ENCODE peak calls at places on chromosomes 13 and 19, in five cellular contexts. F is tibial nerve, Z is stomach, O is osteocyte, B is GM13976. E is an unnamed sample.

GRCh38 chr13:41955605-41956004 is 5.3 kb downstream of the VWA8 start:
- DNase-seq in F (no peak), Z (no peak), O (no peak), B (no peak), E (no peak)

GRCh38 chr19:50547385-50548190 is 20.6 kb downstream of the LRRC4B start:
- DNase-seq in F (no peak), Z (no peak), O (no peak), B (no peak), E (no peak)

GRCh38 chr19:18613589-18614234 is 1.0 kb downstream of the TMEM59L start:
- DNase-seq in F (no peak), Z (no peak), O (no peak), B (no peak), E (no peak)

GRCh38 chr13:23506071-23506820 is 64.0 kb upstream of the TNFRSF19 start:
- DNase-seq in F (no peak), Z (no peak), O (no peak), B (no peak), E (no peak)

GRCh38 chr19:3760871-3761361 is 576 bp downstream of the APBA3 start:
- DNase-seq in F (no peak), Z (no peak), O (no peak), B (no peak), E (no peak)

GRCh38 chr13:38661276-38661675 is 25.6 kb upstream of the FREM2 start:
- DNase-seq in F (no peak), Z (no peak), O (no peak), B (no peak), E (no peak)

GRCh38 chr13:78589206-78589605 is 14.1 kb downstream of the POU4F1 start:
- DNase-seq in F (no peak), Z (no peak), O (no peak), B (peak; percentile 53), E (peak; percentile 44)

GRCh38 chr19:4939466-4939865 is 29.4 kb upstream of the KDM4B start:
- DNase-seq in F (no peak), Z (peak; percentile 58), O (no peak), B (no peak), E (no peak)

GRCh38 chr13:30713133-30713532 is 22.2 kb upstream of the ALOX5AP start:
- DNase-seq in F (no peak), Z (no peak), O (no peak), B (no peak), E (no peak)

GRCh38 chr13:106471957-106472543 is 63.4 kb downstream of the EFNB2 start:
- DNase-seq in F (no peak), Z (peak; percentile 68), O (no peak), B (no peak), E (no peak)

GRCh38 chr19:39474139-39474620 is 6.5 kb upstream of the TIMM50 start:
- DNase-seq in F (no peak), Z (peak; percentile 52), O (peak; percentile 89), B (peak; percentile 79), E (peak; percentile 78)

GRCh38 chr13:95298169-95298940 is 2.9 kb downstream of the ABCC4 start:
- DNase-seq in F (no peak), Z (no peak), O (no peak), B (no peak), E (no peak)

GRCh38 chr19:16078759-16079707 is 2.7 kb downstream of the TPM4 start:
- DNase-seq in F (peak; percentile 69), Z (peak; percentile 70), O (no peak), B (peak; percentile 76), E (peak; percentile 82)

GRCh38 chr19:20388826-20389225 is 176.8 kb downstream of the ZNF737 start:
- DNase-seq in F (no peak), Z (no peak), O (no peak), B (no peak), E (no peak)

GRCh38 chr19:38617764-38618589 is at the start of gene MAP4K1:
- DNase-seq in F (no peak), Z (peak; percentile 53), O (no peak), B (peak; percentile 88), E (peak; percentile 85)

GRCh38 chr13:113959198-113959597 is 14.7 kb downstream of the C13orf46 start:
- DNase-seq in F (no peak), Z (peak; percentile 66), O (no peak), B (no peak), E (no peak)

GRCh38 chr13:20161275-20161950 is 561 bp upstream of the GJA3 start:
- DNase-seq in F (no peak), Z (no peak), O (no peak), B (peak; percentile 63), E (peak; percentile 59)

GRCh38 chr19:1486720-1487575 is 3.2 kb downstream of the PCSK4 start:
- DNase-seq in F (no peak), Z (no peak), O (peak; percentile 84), B (no peak), E (no peak)

GRCh38 chr13:111317571-111318360 is 2.7 kb upstream of the TEX29 start:
- DNase-seq in F (no peak), Z (no peak), O (no peak), B (no peak), E (no peak)

GRCh38 chr13:82147526-82147925 is 1734.7 kb downstream of the SLITRK1 start:
- DNase-seq in F (no peak), Z (no peak), O (no peak), B (no peak), E (no peak)

GRCh38 chr13:33717775-33718174 is 100.2 kb upstream of the RFC3 start:
- DNase-seq in F (no peak), Z (no peak), O (no peak), B (no peak), E (no peak)

GRCh38 chr19:1505991-1506881 is 6.6 kb downstream of the ADAMTSL5 start:
- DNase-seq in F (no peak), Z (no peak), O (peak; percentile 80), B (no peak), E (no peak)

GRCh38 chr13:25980255-25980654 is 71.6 kb downstream of the SHISA2 start:
- DNase-seq in F (no peak), Z (no peak), O (no peak), B (no peak), E (no peak)

GRCh38 chr13:87680298-87680697 is 9.1 kb downstream of the SLITRK5 start:
- DNase-seq in F (no peak), Z (no peak), O (no peak), B (no peak), E (no peak)
- TF ChIP-seq CTCF in F (no peak), Z (no peak), O (peak; percentile 37), B (no peak), E (peak; percentile 23)

DNA sequence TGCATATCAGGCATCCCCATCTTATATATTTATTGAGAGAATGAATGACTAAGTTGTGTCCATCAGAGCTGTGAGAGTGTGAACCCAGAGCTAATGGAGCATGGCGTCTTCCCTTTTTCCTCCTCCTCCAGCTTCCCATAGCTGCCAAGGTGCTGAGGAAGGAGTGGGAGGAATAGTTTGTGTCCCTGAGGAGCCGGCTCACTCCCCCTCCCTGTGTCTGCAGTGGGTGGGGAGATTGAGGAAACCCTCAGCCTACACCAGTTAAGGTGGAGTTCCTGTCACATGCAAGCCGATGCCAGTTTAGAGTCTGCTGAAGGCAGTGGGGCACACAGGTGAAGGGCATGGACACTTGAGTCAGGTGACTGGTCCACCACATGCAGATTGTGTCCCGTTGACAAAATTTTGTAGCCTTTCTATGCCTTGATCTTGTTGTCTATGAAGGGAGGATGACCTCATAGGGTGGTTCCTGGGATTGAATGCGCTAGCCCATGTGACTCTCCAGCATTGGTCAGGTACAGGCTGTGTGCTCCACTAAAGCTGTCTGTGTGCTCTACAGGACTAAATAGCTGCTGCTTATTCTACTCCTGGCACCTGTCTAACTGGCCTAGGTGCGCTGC is 47.6 kb upstream of the GPI start:
- DNase-seq in F (no peak), Z (no peak), O (no peak), B (no peak), E (no peak)
- TF ChIP-seq CTCF in F (no peak), Z (no peak), O (no peak), B (no peak), E (no peak)

GRCh38 chr13:60338754-60339153 is 58.3 kb upstream of the TDRD3 start:
- DNase-seq in F (no peak), Z (no peak), O (no peak), B (no peak), E (no peak)

GRCh38 chr13:60332682-60333081 is 64.3 kb upstream of the TDRD3 start:
- DNase-seq in F (no peak), Z (no peak), O (no peak), B (no peak), E (no peak)

GRCh38 chr13:60334310-60334709 is 62.7 kb upstream of the TDRD3 start:
- DNase-seq in F (no peak), Z (no peak), O (no peak), B (no peak), E (no peak)

GRCh38 chr13:60331249-60332012 is 65.6 kb upstream of the TDRD3 start:
- DNase-seq in F (no peak), Z (no peak), O (no peak), B (no peak), E (no peak)

GRCh38 chr13:60335531-60335930 is 61.5 kb upstream of the TDRD3 start:
- DNase-seq in F (no peak), Z (no peak), O (no peak), B (no peak), E (no peak)
- TF ChIP-seq CTCF in F (peak; percentile 46), Z (no peak), O (peak; percentile 69), B (peak; percentile 32), E (peak; percentile 52)

DNA sequence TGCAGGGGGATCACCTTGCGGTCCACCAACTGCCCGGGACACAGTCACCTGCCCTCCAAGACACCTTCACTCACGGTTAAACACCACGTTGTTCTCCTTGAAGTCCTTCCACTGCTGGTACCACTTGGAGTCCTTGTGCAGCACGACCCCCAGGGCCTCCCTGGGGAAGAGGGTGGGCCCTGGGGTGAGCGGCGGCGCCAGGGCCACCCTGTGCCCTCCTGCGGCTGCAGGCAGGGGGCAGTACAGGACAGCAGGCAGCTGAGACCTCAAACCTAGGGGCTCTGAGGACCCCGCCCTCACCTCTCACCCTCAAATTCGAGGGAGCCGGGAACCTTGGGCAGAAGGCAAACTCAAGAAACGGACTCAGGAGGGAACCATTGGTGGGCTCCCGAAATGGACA is 7.5 kb upstream of the CTXN1 start:
- DNase-seq in F (no peak), Z (no peak), O (no peak), B (no peak), E (no peak)
- TF ChIP-seq CTCF in F (no peak), Z (no peak), O (peak; percentile 39), B (no peak), E (peak; percentile 36)

GRCh38 chr13:70384156-70384555 is 275.9 kb upstream of the KLHL1 start:
- DNase-seq in F (no peak), Z (no peak), O (no peak), B (no peak), E (no peak)
- TF ChIP-seq CTCF in F (no peak), Z (no peak), O (no peak), B (no peak), E (no peak)

GRCh38 chr13:101127741-101128353 is 288.5 kb downstream of the NALCN start:
- DNase-seq in F (no peak), Z (no peak), O (no peak), B (peak; percentile 47), E (peak; percentile 45)
- TF ChIP-seq CTCF in F (peak; percentile 55), Z (no peak), O (peak; percentile 87), B (peak; percentile 65), E (peak; percentile 83)

E was measured in GM13977.